ENCODE peak calls at places on chromosomes 4 and X, in four cellular contexts. Y is neural crest cell; W is activated CD8-positive, alpha-beta T cell treated with anti-CD3 and anti-CD28 coated beads for 36 hours; N is HEK293T. S is an unnamed sample.

GRCh38 chr4:119623025-119623424 is 5.6 kb downstream of the PDE5A start:
- DNase-seq in W (no peak), Y (no peak), N (no peak), S (peak)

GRCh38 chrX:16664626-16665025 is 14.7 kb downstream of the S100G start:
- DNase-seq in Y (no peak), N (no peak), W (no peak), S (peak)

GRCh38 chrX:136910565-136911040 is 30.1 kb upstream of the RBMX start:
- DNase-seq in Y (no peak), W (no peak), N (no peak), S (peak)

GRCh38 chr4:8239661-8240060 is 29.9 kb upstream of the HTRA3 start:
- DNase-seq in Y (no peak), W (no peak), N (no peak), S (no peak)

GRCh38 chr4:12488672-12489071 is 995.5 kb downstream of the RAB28 start:
- DNase-seq in W (no peak), Y (no peak), N (no peak), S (no peak)

GRCh38 chr4:87838207-87838606 is 5.4 kb downstream of the MEPE start:
- DNase-seq in W (no peak), N (no peak), Y (no peak), S (peak)

GRCh38 chr4:3819210-3819919 is 53.2 kb downstream of the ADRA2C start:
- DNase-seq in W (no peak), N (no peak), Y (no peak), S (no peak)

GRCh38 chrX:134868766-134869495 is 121.9 kb upstream of the SMIM10 start:
- DNase-seq in Y (no peak), W (no peak), N (no peak), S (peak)

GRCh38 chr4:40458683-40459082 is 123.5 kb downstream of the CHRNA9 start:
- DNase-seq in Y (no peak), N (no peak), W (no peak), S (no peak)

GRCh38 chrX:115183980-115184379 is 5.2 kb upstream of the RBMXL3 start:
- DNase-seq in Y (no peak), N (no peak), W (no peak), S (peak)

GRCh38 chr4:87031946-87032345 is 97.1 kb downstream of the AFF1 start:
- DNase-seq in W (no peak), Y (no peak), N (no peak), S (no peak)

GRCh38 chr4:143251781-143252180 is 67.1 kb downstream of the USP38 start:
- DNase-seq in Y (no peak), W (no peak), N (no peak), S (peak)

GRCh38 chr4:175330652-175331051 is 412.5 kb downstream of the ADAM29 start:
- DNase-seq in Y (no peak), W (no peak), N (no peak), S (peak)

GRCh38 chrX:12423346-12423745 is 285.1 kb downstream of the FRMPD4 start:
- DNase-seq in Y (no peak), W (no peak), N (no peak), S (no peak)

S was measured in ELR.